ENCODE peak calls at places on chromosomes 3 and 15, in four cellular contexts. One of them, this sample, is unnamed. For H4K20me1, the result is how much of the 10 kb centered on the place peaks cover.

GRCh38 chr3:127689266-127689860 is 16.6 kb downstream of the ABTB1 start:
- DNase-seq in K562: no peak
- DNase-seq in H1: no peak
- DNase-seq in HepG2: no peak
- DNase-seq in this sample: no peak

GRCh38 chr3:119497824-119498187 is 541 bp upstream of the TIMMDC1 start:
- DNase-seq in K562: peak
- DNase-seq in H1: no peak
- DNase-seq in HepG2: peak
- DNase-seq in this sample: peak

GRCh38 chr3:16205156-16205870 is 30.8 kb downstream of the GALNT15 start:
- DNase-seq in K562: no peak
- DNase-seq in H1: no peak
- DNase-seq in HepG2: no peak
- DNase-seq in this sample: no peak

GRCh38 chr3:101812895-101813294 is 33.9 kb downstream of the NXPE3 start:
- DNase-seq in K562: no peak
- DNase-seq in H1: no peak
- DNase-seq in HepG2: no peak
- DNase-seq in this sample: no peak

GRCh38 chr3:174531262-174531982 is 327.7 kb upstream of the NAALADL2 start:
- DNase-seq in K562: no peak
- DNase-seq in H1: no peak
- DNase-seq in HepG2: no peak
- DNase-seq in this sample: no peak

GRCh38 chr3:63955036-63955650 is 43.0 kb upstream of the SCAANT1 start:
- DNase-seq in K562: no peak
- DNase-seq in H1: no peak
- DNase-seq in HepG2: no peak
- DNase-seq in this sample: no peak

GRCh38 chr3:40793739-40794138 is 269.0 kb downstream of the ZNF621 start:
- DNase-seq in K562: no peak
- DNase-seq in H1: no peak
- DNase-seq in HepG2: no peak
- DNase-seq in this sample: no peak

GRCh38 chr3:69541823-69542264 is 156.0 kb upstream of the FRMD4B start:
- DNase-seq in K562: no peak
- DNase-seq in H1: no peak
- DNase-seq in HepG2: no peak
- DNase-seq in this sample: no peak

GRCh38 chr3:160134964-160135363 is 90.3 kb upstream of the C3orf80 start:
- DNase-seq in K562: no peak
- DNase-seq in H1: no peak
- DNase-seq in HepG2: no peak
- DNase-seq in this sample: no peak

GRCh38 chr15:26518885-26519284 is 254.0 kb downstream of the GABRB3 start:
- DNase-seq in K562: no peak
- DNase-seq in H1: no peak
- DNase-seq in HepG2: no peak
- DNase-seq in this sample: no peak

GRCh38 chr15:38461089-38461833 is 7.3 kb downstream of the FAM98B start:
- DNase-seq in K562: no peak
- DNase-seq in H1: no peak
- DNase-seq in HepG2: no peak
- DNase-seq in this sample: peak

GRCh38 chr3:52089691-52090090 is 33.3 kb upstream of the DUSP7 start:
- DNase-seq in K562: no peak
- DNase-seq in H1: no peak
- DNase-seq in HepG2: no peak
- DNase-seq in this sample: no peak

GRCh38 chr3:100496711-100497261 is 4.4 kb downstream of the TMEM45A start:
- DNase-seq in K562: no peak
- DNase-seq in H1: no peak
- DNase-seq in HepG2: peak
- DNase-seq in this sample: no peak

DNA sequence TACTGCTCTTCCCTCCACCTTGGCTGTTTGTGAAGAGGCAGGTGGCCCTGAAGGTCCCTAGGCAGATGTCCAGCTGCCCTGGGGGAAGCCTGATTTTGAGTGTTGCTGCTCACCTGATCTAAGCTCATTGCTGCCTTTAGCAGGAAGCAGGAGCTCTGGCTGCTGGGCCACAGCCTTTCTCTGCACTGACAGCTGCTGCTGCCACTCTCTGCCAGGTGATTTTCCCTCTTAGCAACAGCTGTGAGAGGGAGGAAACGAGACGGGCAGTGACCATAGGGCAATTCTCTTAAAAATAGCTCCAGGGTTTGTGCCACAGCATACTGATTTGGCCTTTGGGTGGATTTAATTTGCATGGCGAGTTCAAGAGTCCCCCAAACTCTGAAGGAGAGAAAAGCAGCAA is 415.8 kb upstream of the SEMA6D start:
- DNase-seq in K562: no peak
- DNase-seq in H1: no peak
- DNase-seq in HepG2: no peak
- DNase-seq in this sample: no peak
- TF ChIP-seq JUN in K562: no peak
- TF ChIP-seq JUN in H1: no peak
- TF ChIP-seq JUN in HepG2: no peak
- TF ChIP-seq JUN in this sample: no peak

GRCh38 chr15:90142216-90143175 is 40.2 kb upstream of the IDH2 start:
- DNase-seq in K562: peak
- DNase-seq in H1: no peak
- DNase-seq in HepG2: no peak
- DNase-seq in this sample: no peak
- TF ChIP-seq MAX in K562: no peak
- TF ChIP-seq MAX in H1: no peak
- TF ChIP-seq MAX in HepG2: no peak
- TF ChIP-seq MAX in this sample: no peak

GRCh38 chr3:150411106-150411460 is 3.0 kb downstream of the TSC22D2 start:
- DNase-seq in K562: no peak
- DNase-seq in H1: no peak
- DNase-seq in HepG2: no peak
- DNase-seq in this sample: no peak
- H4K20me1 ChIP-seq in K562: under half
- H4K20me1 ChIP-seq in H1: under half
- H4K20me1 ChIP-seq in HepG2: half or more
- H4K20me1 ChIP-seq in this sample: under half

DNA sequence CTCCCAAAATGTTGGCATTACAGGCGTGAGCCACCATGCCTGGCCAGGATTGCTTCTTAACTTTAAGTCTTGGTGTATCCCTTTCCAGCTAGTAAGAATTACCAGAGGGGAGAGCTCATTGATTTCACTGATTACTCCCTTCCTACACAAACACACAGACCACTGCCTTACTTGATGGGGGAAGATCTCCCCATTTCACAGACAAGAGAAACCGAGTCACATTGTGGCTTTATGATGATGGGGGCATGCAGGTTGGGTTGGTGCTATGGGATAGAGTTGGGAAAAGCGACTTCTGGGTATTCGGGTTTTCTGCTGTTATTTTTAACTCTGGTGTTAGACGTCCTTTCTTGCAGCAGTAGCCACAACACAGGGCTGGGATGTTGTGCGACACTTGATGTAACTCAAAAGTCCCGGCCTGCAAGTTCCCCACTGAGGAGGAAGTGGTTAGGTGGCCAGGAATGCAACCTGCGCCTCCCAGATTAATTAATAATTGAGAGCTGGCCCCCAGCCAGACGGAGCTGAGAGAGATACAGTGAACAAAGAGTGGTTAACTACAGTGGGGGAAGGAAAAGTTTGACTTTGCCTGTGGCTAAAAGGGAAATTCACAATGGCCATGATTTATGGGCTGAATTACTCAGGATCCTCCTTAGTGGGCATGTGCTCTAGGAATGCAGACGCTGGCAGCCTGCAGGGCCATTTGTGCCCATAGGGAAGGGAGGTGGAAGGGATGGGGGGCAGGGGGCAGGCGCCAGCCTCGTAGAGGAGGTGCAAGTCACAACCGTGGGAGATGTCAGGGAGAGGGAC is 63.6 kb downstream of the SMAD6 start:
- DNase-seq in K562: no peak
- DNase-seq in H1: no peak
- DNase-seq in HepG2: peak
- DNase-seq in this sample: peak
- TF ChIP-seq JUN in K562: no peak
- TF ChIP-seq JUN in H1: no peak
- TF ChIP-seq JUN in HepG2: no peak
- TF ChIP-seq JUN in this sample: no peak

GRCh38 chr3:71499477-71499876 is 84.1 kb downstream of the FOXP1 start:
- DNase-seq in K562: no peak
- DNase-seq in H1: no peak
- DNase-seq in HepG2: no peak
- DNase-seq in this sample: no peak

GRCh38 chr3:71497367-71497925 is 86.1 kb downstream of the FOXP1 start:
- DNase-seq in K562: no peak
- DNase-seq in H1: peak
- DNase-seq in HepG2: peak
- DNase-seq in this sample: no peak

GRCh38 chr3:71498053-71498452 is 85.5 kb downstream of the FOXP1 start:
- DNase-seq in K562: no peak
- DNase-seq in H1: peak
- DNase-seq in HepG2: no peak
- DNase-seq in this sample: no peak

GRCh38 chr3:71500696-71501095 is 82.8 kb downstream of the FOXP1 start:
- DNase-seq in K562: no peak
- DNase-seq in H1: no peak
- DNase-seq in HepG2: no peak
- DNase-seq in this sample: no peak

DNA sequence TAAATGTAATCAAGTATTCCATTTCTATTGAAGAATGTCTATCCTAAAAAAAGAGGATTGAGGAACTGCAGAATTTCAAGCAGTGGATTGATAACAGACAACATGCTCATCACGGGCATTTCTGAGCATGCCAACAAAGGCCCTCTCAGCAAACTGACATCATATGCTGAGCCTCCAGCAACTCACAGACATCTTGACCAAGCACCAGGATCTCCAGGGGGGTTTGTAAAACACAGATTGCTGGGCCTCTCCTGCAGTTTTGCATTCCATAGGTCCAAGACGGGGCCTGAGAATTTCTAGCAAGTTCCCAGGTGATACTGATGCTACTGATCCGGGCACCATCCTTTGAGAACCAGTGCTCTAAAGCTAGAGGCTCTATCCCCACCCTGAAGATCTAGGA is 85.0 kb downstream of the FOXP1 start:
- DNase-seq in K562: no peak
- DNase-seq in H1: no peak
- DNase-seq in HepG2: no peak
- DNase-seq in this sample: no peak
- TF ChIP-seq MAX in K562: no peak
- TF ChIP-seq MAX in H1: no peak
- TF ChIP-seq MAX in HepG2: no peak
- TF ChIP-seq MAX in this sample: no peak

DNA sequence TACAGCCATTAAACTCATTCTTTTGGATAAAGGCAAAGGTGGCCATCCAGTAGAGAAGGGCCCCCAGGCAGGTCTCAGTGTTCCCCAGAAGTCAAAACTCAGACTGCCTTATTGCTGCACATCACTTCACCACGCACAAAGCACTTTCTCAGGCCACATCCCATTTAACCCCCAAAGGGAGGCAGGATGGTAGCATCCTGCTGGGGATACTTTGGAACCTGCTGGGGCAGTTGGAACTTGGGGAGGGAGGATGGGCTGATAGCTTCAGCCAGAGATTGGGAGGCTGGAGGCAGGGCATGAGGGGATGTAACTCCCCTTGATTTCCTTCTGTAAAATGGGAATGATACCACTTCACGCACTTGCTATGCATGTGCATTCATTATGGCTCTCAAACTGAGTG is 5.0 kb downstream of the ITPKA start:
- DNase-seq in K562: no peak
- DNase-seq in H1: no peak
- DNase-seq in HepG2: no peak
- DNase-seq in this sample: no peak
- H4K20me1 ChIP-seq in K562: under half
- H4K20me1 ChIP-seq in H1: under half
- H4K20me1 ChIP-seq in HepG2: under half
- H4K20me1 ChIP-seq in this sample: under half

GRCh38 chr3:18715208-18715607 is 290.1 kb upstream of the SATB1 start:
- DNase-seq in K562: no peak
- DNase-seq in H1: no peak
- DNase-seq in HepG2: no peak
- DNase-seq in this sample: no peak

GRCh38 chr3:18713576-18713951 is 288.4 kb upstream of the SATB1 start:
- DNase-seq in K562: no peak
- DNase-seq in H1: no peak
- DNase-seq in HepG2: no peak
- DNase-seq in this sample: no peak

GRCh38 chr3:18716101-18716500 is 291.0 kb upstream of the SATB1 start:
- DNase-seq in K562: no peak
- DNase-seq in H1: no peak
- DNase-seq in HepG2: no peak
- DNase-seq in this sample: no peak

GRCh38 chr3:18716821-18717220 is 291.7 kb upstream of the SATB1 start:
- DNase-seq in K562: no peak
- DNase-seq in H1: no peak
- DNase-seq in HepG2: no peak
- DNase-seq in this sample: no peak

DNA sequence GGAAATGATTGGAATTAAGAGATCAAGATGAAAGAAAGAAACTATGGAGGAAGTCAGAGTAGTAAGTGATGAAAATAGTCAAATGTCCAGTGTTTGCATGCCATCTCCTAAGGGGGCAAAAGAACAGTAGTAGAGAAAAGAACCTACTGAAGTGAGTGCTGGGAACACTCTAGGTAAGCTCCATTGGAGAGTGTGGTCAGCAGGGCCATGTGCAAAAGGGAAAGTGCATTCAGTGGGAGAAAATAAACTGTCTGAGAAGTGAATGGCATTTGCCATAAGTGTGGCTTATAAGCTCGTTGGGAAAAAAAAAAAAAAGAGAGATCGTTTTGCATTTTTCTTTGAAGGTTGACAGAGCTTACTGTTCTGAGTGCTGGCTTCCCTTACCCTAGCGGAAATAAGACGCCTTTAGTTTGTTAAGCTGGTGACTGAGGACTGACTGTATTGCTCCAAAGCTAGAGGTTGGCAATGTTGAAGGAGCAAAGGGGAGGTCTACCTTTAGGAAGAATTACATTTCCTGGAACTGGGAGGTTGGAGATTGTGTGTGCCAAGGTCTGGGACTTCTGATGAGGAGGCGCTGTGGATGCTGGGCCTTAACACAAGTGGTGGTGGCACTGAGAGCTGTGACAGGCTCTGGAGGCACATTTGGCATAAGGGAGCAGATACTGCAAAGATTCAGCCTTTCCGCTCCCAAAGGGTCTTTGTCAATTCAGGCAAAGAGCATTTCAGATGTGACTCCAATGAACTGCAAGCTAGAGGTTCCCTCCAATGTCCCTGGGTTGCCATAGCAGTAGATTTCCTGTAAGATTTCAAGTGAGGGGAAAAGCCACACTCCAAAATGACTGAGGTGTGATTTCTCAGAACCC is 287.8 kb upstream of the SATB1 start:
- DNase-seq in K562: no peak
- DNase-seq in H1: no peak
- DNase-seq in HepG2: no peak
- DNase-seq in this sample: no peak
- TF ChIP-seq JUN in K562: no peak
- TF ChIP-seq JUN in H1: no peak
- TF ChIP-seq JUN in HepG2: no peak
- TF ChIP-seq JUN in this sample: no peak

This sample was measured in endothelial cell of umbilical vein.